ENCODE peak calls at places on chromosome 12, in ten cellular contexts. One of them, this sample, is unnamed.

GRCh38 chr12:94534761-94535613 is 75.3 kb upstream of the CEP83 start:
- DNase-seq in skeletal muscle cell: no peak
- DNase-seq in A549: no peak
- DNase-seq in hippocampal formation: no peak
- DNase-seq in mesothelial cell of epicardium: no peak
- DNase-seq in iris pigment epithelial cell: no peak
- DNase-seq in HT-29: no peak
- DNase-seq in fibroblast of mammary gland: no peak
- DNase-seq in stomach: no peak
- DNase-seq in activated naive CD4-positive, alpha-beta T cell treated with anti-CD3 and anti-CD28 coated beads, Interleukin-2, amount 50 U/mL, for 72 hours: no peak
- DNase-seq in this sample: no peak

GRCh38 chr12:73342733-73343132 is 1070.6 kb downstream of the TRHDE start:
- DNase-seq in skeletal muscle cell: no peak
- DNase-seq in A549: no peak
- DNase-seq in hippocampal formation: no peak
- DNase-seq in mesothelial cell of epicardium: no peak
- DNase-seq in iris pigment epithelial cell: no peak
- DNase-seq in HT-29: no peak
- DNase-seq in fibroblast of mammary gland: no peak
- DNase-seq in stomach: no peak
- DNase-seq in activated naive CD4-positive, alpha-beta T cell treated with anti-CD3 and anti-CD28 coated beads, Interleukin-2, amount 50 U/mL, for 72 hours: no peak
- DNase-seq in this sample: no peak

GRCh38 chr12:38664661-38665269 is 240.6 kb downstream of the CPNE8 start:
- DNase-seq in skeletal muscle cell: no peak
- DNase-seq in A549: peak; percentile 57
- DNase-seq in hippocampal formation: no peak
- DNase-seq in mesothelial cell of epicardium: no peak
- DNase-seq in iris pigment epithelial cell: no peak
- DNase-seq in HT-29: peak; percentile 60
- DNase-seq in fibroblast of mammary gland: peak; percentile 37
- DNase-seq in stomach: no peak
- DNase-seq in activated naive CD4-positive, alpha-beta T cell treated with anti-CD3 and anti-CD28 coated beads, Interleukin-2, amount 50 U/mL, for 72 hours: no peak
- DNase-seq in this sample: no peak

GRCh38 chr12:63302269-63302940 is 151.4 kb upstream of the AVPR1A start:
- DNase-seq in skeletal muscle cell: no peak
- DNase-seq in A549: no peak
- DNase-seq in hippocampal formation: no peak
- DNase-seq in mesothelial cell of epicardium: no peak
- DNase-seq in iris pigment epithelial cell: peak; percentile 7
- DNase-seq in HT-29: no peak
- DNase-seq in fibroblast of mammary gland: no peak
- DNase-seq in stomach: no peak
- DNase-seq in activated naive CD4-positive, alpha-beta T cell treated with anti-CD3 and anti-CD28 coated beads, Interleukin-2, amount 50 U/mL, for 72 hours: no peak
- DNase-seq in this sample: no peak

GRCh38 chr12:80627773-80628172 is 79.7 kb upstream of the MYF6 start:
- DNase-seq in skeletal muscle cell: peak; percentile 88
- DNase-seq in A549: no peak
- DNase-seq in hippocampal formation: no peak
- DNase-seq in mesothelial cell of epicardium: no peak
- DNase-seq in iris pigment epithelial cell: peak; percentile 96
- DNase-seq in HT-29: no peak
- DNase-seq in fibroblast of mammary gland: peak; percentile 98
- DNase-seq in stomach: no peak
- DNase-seq in activated naive CD4-positive, alpha-beta T cell treated with anti-CD3 and anti-CD28 coated beads, Interleukin-2, amount 50 U/mL, for 72 hours: no peak
- DNase-seq in this sample: no peak

GRCh38 chr12:68425998-68426397 is 93.8 kb upstream of the MDM1 start:
- DNase-seq in skeletal muscle cell: no peak
- DNase-seq in A549: no peak
- DNase-seq in hippocampal formation: no peak
- DNase-seq in mesothelial cell of epicardium: no peak
- DNase-seq in iris pigment epithelial cell: peak; percentile 88
- DNase-seq in HT-29: no peak
- DNase-seq in fibroblast of mammary gland: peak; percentile 65
- DNase-seq in stomach: no peak
- DNase-seq in activated naive CD4-positive, alpha-beta T cell treated with anti-CD3 and anti-CD28 coated beads, Interleukin-2, amount 50 U/mL, for 72 hours: no peak
- DNase-seq in this sample: no peak

GRCh38 chr12:1502856-1503255 is 91.5 kb downstream of the FBXL14 start:
- DNase-seq in skeletal muscle cell: no peak
- DNase-seq in A549: no peak
- DNase-seq in hippocampal formation: no peak
- DNase-seq in mesothelial cell of epicardium: no peak
- DNase-seq in iris pigment epithelial cell: no peak
- DNase-seq in HT-29: peak; percentile 30
- DNase-seq in fibroblast of mammary gland: peak; percentile 21
- DNase-seq in stomach: no peak
- DNase-seq in activated naive CD4-positive, alpha-beta T cell treated with anti-CD3 and anti-CD28 coated beads, Interleukin-2, amount 50 U/mL, for 72 hours: no peak
- DNase-seq in this sample: no peak

GRCh38 chr12:115963030-115963480 is 314.4 kb downstream of the MED13L start:
- DNase-seq in skeletal muscle cell: peak; percentile 25
- DNase-seq in A549: no peak
- DNase-seq in hippocampal formation: no peak
- DNase-seq in mesothelial cell of epicardium: no peak
- DNase-seq in iris pigment epithelial cell: peak; percentile 78
- DNase-seq in HT-29: no peak
- DNase-seq in fibroblast of mammary gland: peak; percentile 69
- DNase-seq in stomach: no peak
- DNase-seq in activated naive CD4-positive, alpha-beta T cell treated with anti-CD3 and anti-CD28 coated beads, Interleukin-2, amount 50 U/mL, for 72 hours: no peak
- DNase-seq in this sample: no peak

GRCh38 chr12:52756281-52756960 is 20.7 kb downstream of the KRT76 start:
- DNase-seq in skeletal muscle cell: no peak
- DNase-seq in A549: no peak
- DNase-seq in hippocampal formation: no peak
- DNase-seq in mesothelial cell of epicardium: no peak
- DNase-seq in iris pigment epithelial cell: no peak
- DNase-seq in HT-29: no peak
- DNase-seq in fibroblast of mammary gland: no peak
- DNase-seq in stomach: no peak
- DNase-seq in activated naive CD4-positive, alpha-beta T cell treated with anti-CD3 and anti-CD28 coated beads, Interleukin-2, amount 50 U/mL, for 72 hours: no peak
- DNase-seq in this sample: no peak

GRCh38 chr12:81229718-81230117 is 151.8 kb downstream of the ACSS3 start:
- DNase-seq in skeletal muscle cell: no peak
- DNase-seq in A549: no peak
- DNase-seq in hippocampal formation: no peak
- DNase-seq in mesothelial cell of epicardium: no peak
- DNase-seq in iris pigment epithelial cell: no peak
- DNase-seq in HT-29: no peak
- DNase-seq in fibroblast of mammary gland: no peak
- DNase-seq in stomach: no peak
- DNase-seq in activated naive CD4-positive, alpha-beta T cell treated with anti-CD3 and anti-CD28 coated beads, Interleukin-2, amount 50 U/mL, for 72 hours: no peak
- DNase-seq in this sample: no peak

GRCh38 chr12:123519151-123520001 is 14.1 kb downstream of the RILPL1 start:
- DNase-seq in skeletal muscle cell: no peak
- DNase-seq in A549: peak; percentile 64
- DNase-seq in hippocampal formation: no peak
- DNase-seq in mesothelial cell of epicardium: peak; percentile 59
- DNase-seq in iris pigment epithelial cell: peak; percentile 77
- DNase-seq in HT-29: no peak
- DNase-seq in fibroblast of mammary gland: peak; percentile 35
- DNase-seq in stomach: no peak
- DNase-seq in activated naive CD4-positive, alpha-beta T cell treated with anti-CD3 and anti-CD28 coated beads, Interleukin-2, amount 50 U/mL, for 72 hours: no peak
- DNase-seq in this sample: peak; percentile 75

GRCh38 chr12:154058-154457 is 59.9 kb downstream of the SLC6A12 start:
- DNase-seq in skeletal muscle cell: no peak
- DNase-seq in A549: no peak
- DNase-seq in hippocampal formation: no peak
- DNase-seq in mesothelial cell of epicardium: no peak
- DNase-seq in iris pigment epithelial cell: no peak
- DNase-seq in HT-29: no peak
- DNase-seq in fibroblast of mammary gland: no peak
- DNase-seq in stomach: no peak
- DNase-seq in activated naive CD4-positive, alpha-beta T cell treated with anti-CD3 and anti-CD28 coated beads, Interleukin-2, amount 50 U/mL, for 72 hours: no peak
- DNase-seq in this sample: no peak

GRCh38 chr12:27246774-27247173 is 2.7 kb downstream of the STK38L start:
- DNase-seq in skeletal muscle cell: no peak
- DNase-seq in A549: no peak
- DNase-seq in hippocampal formation: no peak
- DNase-seq in mesothelial cell of epicardium: no peak
- DNase-seq in iris pigment epithelial cell: no peak
- DNase-seq in HT-29: peak; percentile 30
- DNase-seq in fibroblast of mammary gland: no peak
- DNase-seq in stomach: no peak
- DNase-seq in activated naive CD4-positive, alpha-beta T cell treated with anti-CD3 and anti-CD28 coated beads, Interleukin-2, amount 50 U/mL, for 72 hours: no peak
- DNase-seq in this sample: no peak

GRCh38 chr12:3304436-3305135 is 186.4 kb upstream of the PRMT8 start:
- DNase-seq in skeletal muscle cell: peak; percentile 60
- DNase-seq in A549: peak; percentile 41
- DNase-seq in hippocampal formation: peak; percentile 14
- DNase-seq in mesothelial cell of epicardium: no peak
- DNase-seq in iris pigment epithelial cell: peak; percentile 78
- DNase-seq in HT-29: peak; percentile 88
- DNase-seq in fibroblast of mammary gland: peak; percentile 89
- DNase-seq in stomach: peak; percentile 46
- DNase-seq in activated naive CD4-positive, alpha-beta T cell treated with anti-CD3 and anti-CD28 coated beads, Interleukin-2, amount 50 U/mL, for 72 hours: no peak
- DNase-seq in this sample: no peak

GRCh38 chr12:39824505-39825198 is 205.0 kb upstream of the ABCD2 start:
- DNase-seq in skeletal muscle cell: no peak
- DNase-seq in A549: no peak
- DNase-seq in hippocampal formation: no peak
- DNase-seq in mesothelial cell of epicardium: no peak
- DNase-seq in iris pigment epithelial cell: peak; percentile 42
- DNase-seq in HT-29: no peak
- DNase-seq in fibroblast of mammary gland: peak; percentile 35
- DNase-seq in stomach: no peak
- DNase-seq in activated naive CD4-positive, alpha-beta T cell treated with anti-CD3 and anti-CD28 coated beads, Interleukin-2, amount 50 U/mL, for 72 hours: no peak
- DNase-seq in this sample: no peak

GRCh38 chr12:127485528-127485927 is 781.4 kb upstream of the TMEM132C start:
- DNase-seq in skeletal muscle cell: peak; percentile 72
- DNase-seq in A549: peak; percentile 24
- DNase-seq in hippocampal formation: no peak
- DNase-seq in mesothelial cell of epicardium: no peak
- DNase-seq in iris pigment epithelial cell: peak; percentile 84
- DNase-seq in HT-29: peak; percentile 52
- DNase-seq in fibroblast of mammary gland: peak; percentile 89
- DNase-seq in stomach: peak; percentile 58
- DNase-seq in activated naive CD4-positive, alpha-beta T cell treated with anti-CD3 and anti-CD28 coated beads, Interleukin-2, amount 50 U/mL, for 72 hours: no peak
- DNase-seq in this sample: no peak

GRCh38 chr12:130357241-130357640 is 19.6 kb downstream of the PIWIL1 start:
- DNase-seq in skeletal muscle cell: no peak
- DNase-seq in A549: no peak
- DNase-seq in hippocampal formation: no peak
- DNase-seq in mesothelial cell of epicardium: no peak
- DNase-seq in iris pigment epithelial cell: no peak
- DNase-seq in HT-29: no peak
- DNase-seq in fibroblast of mammary gland: no peak
- DNase-seq in stomach: no peak
- DNase-seq in activated naive CD4-positive, alpha-beta T cell treated with anti-CD3 and anti-CD28 coated beads, Interleukin-2, amount 50 U/mL, for 72 hours: no peak
- DNase-seq in this sample: no peak

GRCh38 chr12:91854725-91855124 is 290.9 kb downstream of the BTG1 start:
- DNase-seq in skeletal muscle cell: peak; percentile 74
- DNase-seq in A549: no peak
- DNase-seq in hippocampal formation: no peak
- DNase-seq in mesothelial cell of epicardium: no peak
- DNase-seq in iris pigment epithelial cell: peak; percentile 77
- DNase-seq in HT-29: no peak
- DNase-seq in fibroblast of mammary gland: peak; percentile 94
- DNase-seq in stomach: no peak
- DNase-seq in activated naive CD4-positive, alpha-beta T cell treated with anti-CD3 and anti-CD28 coated beads, Interleukin-2, amount 50 U/mL, for 72 hours: no peak
- DNase-seq in this sample: no peak

GRCh38 chr12:70052931-70053497 is 190.2 kb upstream of the CNOT2 start:
- DNase-seq in skeletal muscle cell: peak; percentile 75
- DNase-seq in A549: peak; percentile 81
- DNase-seq in hippocampal formation: no peak
- DNase-seq in mesothelial cell of epicardium: no peak
- DNase-seq in iris pigment epithelial cell: peak; percentile 91
- DNase-seq in HT-29: peak; percentile 81
- DNase-seq in fibroblast of mammary gland: peak; percentile 94
- DNase-seq in stomach: peak; percentile 42
- DNase-seq in activated naive CD4-positive, alpha-beta T cell treated with anti-CD3 and anti-CD28 coated beads, Interleukin-2, amount 50 U/mL, for 72 hours: no peak
- DNase-seq in this sample: peak; percentile 51

GRCh38 chr12:69880566-69880965 is 55.5 kb downstream of the MYRFL start:
- DNase-seq in skeletal muscle cell: no peak
- DNase-seq in A549: peak; percentile 16
- DNase-seq in hippocampal formation: no peak
- DNase-seq in mesothelial cell of epicardium: no peak
- DNase-seq in iris pigment epithelial cell: peak; percentile 30
- DNase-seq in HT-29: no peak
- DNase-seq in fibroblast of mammary gland: peak; percentile 36
- DNase-seq in stomach: no peak
- DNase-seq in activated naive CD4-positive, alpha-beta T cell treated with anti-CD3 and anti-CD28 coated beads, Interleukin-2, amount 50 U/mL, for 72 hours: no peak
- DNase-seq in this sample: no peak

GRCh38 chr12:76391461-76391860 is 43.2 kb upstream of the BBS10 start:
- DNase-seq in skeletal muscle cell: no peak
- DNase-seq in A549: no peak
- DNase-seq in hippocampal formation: no peak
- DNase-seq in mesothelial cell of epicardium: no peak
- DNase-seq in iris pigment epithelial cell: no peak
- DNase-seq in HT-29: no peak
- DNase-seq in fibroblast of mammary gland: no peak
- DNase-seq in stomach: no peak
- DNase-seq in activated naive CD4-positive, alpha-beta T cell treated with anti-CD3 and anti-CD28 coated beads, Interleukin-2, amount 50 U/mL, for 72 hours: no peak
- DNase-seq in this sample: no peak

GRCh38 chr12:26119391-26119981 is 5.4 kb downstream of the BHLHE41 start:
- DNase-seq in skeletal muscle cell: no peak
- DNase-seq in A549: peak; percentile 79
- DNase-seq in hippocampal formation: no peak
- DNase-seq in mesothelial cell of epicardium: no peak
- DNase-seq in iris pigment epithelial cell: peak; percentile 79
- DNase-seq in HT-29: peak; percentile 85
- DNase-seq in fibroblast of mammary gland: peak; percentile 78
- DNase-seq in stomach: no peak
- DNase-seq in activated naive CD4-positive, alpha-beta T cell treated with anti-CD3 and anti-CD28 coated beads, Interleukin-2, amount 50 U/mL, for 72 hours: no peak
- DNase-seq in this sample: no peak

GRCh38 chr12:124940393-124941169 is 26.1 kb upstream of the UBC start:
- DNase-seq in skeletal muscle cell: peak; percentile 74
- DNase-seq in A549: peak; percentile 96
- DNase-seq in hippocampal formation: no peak
- DNase-seq in mesothelial cell of epicardium: peak; percentile 83
- DNase-seq in iris pigment epithelial cell: peak; percentile 92
- DNase-seq in HT-29: peak; percentile 97
- DNase-seq in fibroblast of mammary gland: peak; percentile 94
- DNase-seq in stomach: peak; percentile 89
- DNase-seq in activated naive CD4-positive, alpha-beta T cell treated with anti-CD3 and anti-CD28 coated beads, Interleukin-2, amount 50 U/mL, for 72 hours: peak; percentile 86
- DNase-seq in this sample: peak; percentile 91

GRCh38 chr12:105804591-105805265 is 334.0 kb downstream of the NUAK1 start:
- DNase-seq in skeletal muscle cell: no peak
- DNase-seq in A549: no peak
- DNase-seq in hippocampal formation: no peak
- DNase-seq in mesothelial cell of epicardium: no peak
- DNase-seq in iris pigment epithelial cell: no peak
- DNase-seq in HT-29: no peak
- DNase-seq in fibroblast of mammary gland: no peak
- DNase-seq in stomach: no peak
- DNase-seq in activated naive CD4-positive, alpha-beta T cell treated with anti-CD3 and anti-CD28 coated beads, Interleukin-2, amount 50 U/mL, for 72 hours: no peak
- DNase-seq in this sample: no peak

GRCh38 chr12:119153477-119154434 is 25.0 kb upstream of the HSPB8 start:
- DNase-seq in skeletal muscle cell: no peak
- DNase-seq in A549: peak; percentile 47
- DNase-seq in hippocampal formation: peak; percentile 22
- DNase-seq in mesothelial cell of epicardium: peak; percentile 94
- DNase-seq in iris pigment epithelial cell: peak; percentile 3
- DNase-seq in HT-29: no peak
- DNase-seq in fibroblast of mammary gland: peak; percentile 24
- DNase-seq in stomach: peak; percentile 72
- DNase-seq in activated naive CD4-positive, alpha-beta T cell treated with anti-CD3 and anti-CD28 coated beads, Interleukin-2, amount 50 U/mL, for 72 hours: no peak
- DNase-seq in this sample: peak; percentile 77

GRCh38 chr12:15336772-15337553 is 14.7 kb downstream of the PTPRO start:
- DNase-seq in skeletal muscle cell: peak; percentile 38
- DNase-seq in A549: peak; percentile 30
- DNase-seq in hippocampal formation: no peak
- DNase-seq in mesothelial cell of epicardium: no peak
- DNase-seq in iris pigment epithelial cell: peak; percentile 80
- DNase-seq in HT-29: no peak
- DNase-seq in fibroblast of mammary gland: peak; percentile 71
- DNase-seq in stomach: no peak
- DNase-seq in activated naive CD4-positive, alpha-beta T cell treated with anti-CD3 and anti-CD28 coated beads, Interleukin-2, amount 50 U/mL, for 72 hours: no peak
- DNase-seq in this sample: no peak

GRCh38 chr12:27333311-27334009 is 824 bp downstream of the BMAL2 start:
- DNase-seq in skeletal muscle cell: no peak
- DNase-seq in A549: no peak
- DNase-seq in hippocampal formation: no peak
- DNase-seq in mesothelial cell of epicardium: peak; percentile 45
- DNase-seq in iris pigment epithelial cell: no peak
- DNase-seq in HT-29: peak; percentile 69
- DNase-seq in fibroblast of mammary gland: no peak
- DNase-seq in stomach: peak; percentile 53
- DNase-seq in activated naive CD4-positive, alpha-beta T cell treated with anti-CD3 and anti-CD28 coated beads, Interleukin-2, amount 50 U/mL, for 72 hours: peak; percentile 64
- DNase-seq in this sample: no peak

GRCh38 chr12:53063708-53064612 is 14.1 kb downstream of the TNS2 start:
- DNase-seq in skeletal muscle cell: peak; percentile 91
- DNase-seq in A549: no peak
- DNase-seq in hippocampal formation: no peak
- DNase-seq in mesothelial cell of epicardium: no peak
- DNase-seq in iris pigment epithelial cell: no peak
- DNase-seq in HT-29: no peak
- DNase-seq in fibroblast of mammary gland: peak; percentile 98
- DNase-seq in stomach: no peak
- DNase-seq in activated naive CD4-positive, alpha-beta T cell treated with anti-CD3 and anti-CD28 coated beads, Interleukin-2, amount 50 U/mL, for 72 hours: peak; percentile 49
- DNase-seq in this sample: peak; percentile 29

This sample was measured in lung.